ENCODE peak calls at places on chromosomes 7 and 10, in ten cellular contexts. One of them, this sample, is unnamed. For H3K4me1, the result is how much of the 10 kb centered on the place peaks cover.

GRCh38 chr7:154591544-154591943 is 411.4 kb downstream of the PAXIP1 start:
- DNase-seq in CD4-positive, CD25-positive, alpha-beta regulatory T cell: no peak
- DNase-seq in cardiac muscle cell: no peak
- DNase-seq in left lung: no peak
- DNase-seq in small intestine: no peak
- DNase-seq in psoas muscle: no peak
- DNase-seq in IMR-90: no peak
- DNase-seq in mammary epithelial cell: no peak
- DNase-seq in CD8-positive, alpha-beta memory T cell: no peak
- DNase-seq in fibroblast of lung: peak
- DNase-seq in this sample: no peak

GRCh38 chr10:13922591-13922990 is 335.8 kb downstream of the PRPF18 start:
- DNase-seq in CD4-positive, CD25-positive, alpha-beta regulatory T cell: no peak
- DNase-seq in cardiac muscle cell: no peak
- DNase-seq in left lung: no peak
- DNase-seq in small intestine: no peak
- DNase-seq in psoas muscle: no peak
- DNase-seq in IMR-90: peak
- DNase-seq in mammary epithelial cell: no peak
- DNase-seq in CD8-positive, alpha-beta memory T cell: no peak
- DNase-seq in fibroblast of lung: peak
- DNase-seq in this sample: no peak

GRCh38 chr10:127679642-127680255 is 57.2 kb upstream of the FOXI2 start:
- DNase-seq in CD4-positive, CD25-positive, alpha-beta regulatory T cell: no peak
- DNase-seq in cardiac muscle cell: no peak
- DNase-seq in left lung: no peak
- DNase-seq in small intestine: no peak
- DNase-seq in psoas muscle: no peak
- DNase-seq in IMR-90: no peak
- DNase-seq in mammary epithelial cell: no peak
- DNase-seq in CD8-positive, alpha-beta memory T cell: no peak
- DNase-seq in fibroblast of lung: no peak
- DNase-seq in this sample: no peak

GRCh38 chr10:124636271-124636993 is 107.7 kb downstream of the FAM53B start:
- DNase-seq in CD4-positive, CD25-positive, alpha-beta regulatory T cell: no peak
- DNase-seq in cardiac muscle cell: no peak
- DNase-seq in left lung: peak
- DNase-seq in small intestine: no peak
- DNase-seq in psoas muscle: no peak
- DNase-seq in IMR-90: no peak
- DNase-seq in mammary epithelial cell: no peak
- DNase-seq in CD8-positive, alpha-beta memory T cell: peak
- DNase-seq in fibroblast of lung: no peak
- DNase-seq in this sample: peak

GRCh38 chr7:155456772-155457543 is 971 bp upstream of the EN2 start:
- DNase-seq in CD4-positive, CD25-positive, alpha-beta regulatory T cell: no peak
- DNase-seq in cardiac muscle cell: peak
- DNase-seq in left lung: peak
- DNase-seq in small intestine: peak
- DNase-seq in psoas muscle: peak
- DNase-seq in IMR-90: peak
- DNase-seq in mammary epithelial cell: peak
- DNase-seq in CD8-positive, alpha-beta memory T cell: no peak
- DNase-seq in fibroblast of lung: peak
- DNase-seq in this sample: no peak

GRCh38 chr7:29443552-29443951 is 120.1 kb upstream of the PRR15 start:
- DNase-seq in CD4-positive, CD25-positive, alpha-beta regulatory T cell: no peak
- DNase-seq in cardiac muscle cell: no peak
- DNase-seq in left lung: no peak
- DNase-seq in small intestine: no peak
- DNase-seq in psoas muscle: no peak
- DNase-seq in IMR-90: no peak
- DNase-seq in mammary epithelial cell: peak
- DNase-seq in CD8-positive, alpha-beta memory T cell: no peak
- DNase-seq in fibroblast of lung: no peak
- DNase-seq in this sample: no peak

GRCh38 chr10:45000138-45000763 is 472 bp upstream of the ZNF22 start:
- DNase-seq in CD4-positive, CD25-positive, alpha-beta regulatory T cell: no peak
- DNase-seq in cardiac muscle cell: peak
- DNase-seq in left lung: no peak
- DNase-seq in small intestine: peak
- DNase-seq in psoas muscle: peak
- DNase-seq in IMR-90: peak
- DNase-seq in mammary epithelial cell: no peak
- DNase-seq in CD8-positive, alpha-beta memory T cell: peak
- DNase-seq in fibroblast of lung: peak
- DNase-seq in this sample: no peak

GRCh38 chr7:18356195-18356645 is 139.3 kb upstream of the HDAC9 start:
- DNase-seq in CD4-positive, CD25-positive, alpha-beta regulatory T cell: no peak
- DNase-seq in cardiac muscle cell: peak
- DNase-seq in left lung: no peak
- DNase-seq in small intestine: peak
- DNase-seq in psoas muscle: no peak
- DNase-seq in IMR-90: peak
- DNase-seq in mammary epithelial cell: peak
- DNase-seq in CD8-positive, alpha-beta memory T cell: peak
- DNase-seq in fibroblast of lung: peak
- DNase-seq in this sample: no peak

GRCh38 chr10:124180044-124180745 is 86.8 kb upstream of the CHST15 start:
- DNase-seq in CD4-positive, CD25-positive, alpha-beta regulatory T cell: no peak
- DNase-seq in cardiac muscle cell: no peak
- DNase-seq in left lung: no peak
- DNase-seq in small intestine: no peak
- DNase-seq in psoas muscle: no peak
- DNase-seq in IMR-90: no peak
- DNase-seq in mammary epithelial cell: no peak
- DNase-seq in CD8-positive, alpha-beta memory T cell: no peak
- DNase-seq in fibroblast of lung: no peak
- DNase-seq in this sample: no peak

GRCh38 chr7:55539380-55539779 is 32.9 kb downstream of the VOPP1 start:
- DNase-seq in CD4-positive, CD25-positive, alpha-beta regulatory T cell: no peak
- DNase-seq in cardiac muscle cell: no peak
- DNase-seq in left lung: no peak
- DNase-seq in small intestine: no peak
- DNase-seq in psoas muscle: no peak
- DNase-seq in IMR-90: peak
- DNase-seq in mammary epithelial cell: no peak
- DNase-seq in CD8-positive, alpha-beta memory T cell: no peak
- DNase-seq in fibroblast of lung: peak
- DNase-seq in this sample: no peak
- H3K4me3 ChIP-seq in CD4-positive, CD25-positive, alpha-beta regulatory T cell: no peak
- H3K4me3 ChIP-seq in cardiac muscle cell: no peak
- H3K4me3 ChIP-seq in left lung: no peak
- H3K4me3 ChIP-seq in small intestine: no peak
- H3K4me3 ChIP-seq in psoas muscle: no peak
- H3K4me3 ChIP-seq in IMR-90: no peak
- H3K4me3 ChIP-seq in mammary epithelial cell: no peak
- H3K4me3 ChIP-seq in CD8-positive, alpha-beta memory T cell: no peak
- H3K4me3 ChIP-seq in fibroblast of lung: no peak
- H3K4me3 ChIP-seq in this sample: no peak

GRCh38 chr7:116717137-116717536 is 45.1 kb downstream of the MET start:
- DNase-seq in CD4-positive, CD25-positive, alpha-beta regulatory T cell: no peak
- DNase-seq in cardiac muscle cell: no peak
- DNase-seq in left lung: no peak
- DNase-seq in small intestine: no peak
- DNase-seq in psoas muscle: no peak
- DNase-seq in IMR-90: no peak
- DNase-seq in mammary epithelial cell: no peak
- DNase-seq in CD8-positive, alpha-beta memory T cell: no peak
- DNase-seq in fibroblast of lung: no peak
- DNase-seq in this sample: no peak
- H3K27ac ChIP-seq in CD4-positive, CD25-positive, alpha-beta regulatory T cell: no peak
- H3K27ac ChIP-seq in cardiac muscle cell: no peak
- H3K27ac ChIP-seq in left lung: no peak
- H3K27ac ChIP-seq in small intestine: no peak
- H3K27ac ChIP-seq in psoas muscle: peak
- H3K27ac ChIP-seq in IMR-90: peak
- H3K27ac ChIP-seq in mammary epithelial cell: peak
- H3K27ac ChIP-seq in CD8-positive, alpha-beta memory T cell: no peak
- H3K27ac ChIP-seq in fibroblast of lung: peak
- H3K27ac ChIP-seq in this sample: no peak

DNA sequence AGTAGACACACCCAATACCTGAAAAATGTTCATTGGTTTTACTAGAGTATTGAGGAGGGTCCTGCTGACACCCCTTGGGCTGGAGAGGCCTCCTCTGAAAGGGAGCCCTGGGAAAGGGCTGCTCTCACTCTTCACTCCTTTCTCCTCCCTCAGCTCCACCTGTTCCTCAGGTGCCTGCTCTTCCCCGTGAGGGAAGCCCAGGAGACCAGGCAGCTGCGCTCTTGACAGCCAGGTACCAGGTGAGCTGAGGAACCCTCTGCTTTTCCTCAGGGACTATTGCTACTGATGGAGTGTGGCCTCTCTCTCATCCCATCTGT is 3.3 kb downstream of the ZNF655 start:
- DNase-seq in CD4-positive, CD25-positive, alpha-beta regulatory T cell: no peak
- DNase-seq in cardiac muscle cell: no peak
- DNase-seq in left lung: no peak
- DNase-seq in small intestine: no peak
- DNase-seq in psoas muscle: no peak
- DNase-seq in IMR-90: no peak
- DNase-seq in mammary epithelial cell: no peak
- DNase-seq in CD8-positive, alpha-beta memory T cell: no peak
- DNase-seq in fibroblast of lung: no peak
- DNase-seq in this sample: no peak
- H3K4me1 ChIP-seq in CD4-positive, CD25-positive, alpha-beta regulatory T cell: under half
- H3K4me1 ChIP-seq in cardiac muscle cell: under half
- H3K4me1 ChIP-seq in left lung: under half
- H3K4me1 ChIP-seq in small intestine: under half
- H3K4me1 ChIP-seq in psoas muscle: half or more
- H3K4me1 ChIP-seq in IMR-90: under half
- H3K4me1 ChIP-seq in mammary epithelial cell: under half
- H3K4me1 ChIP-seq in CD8-positive, alpha-beta memory T cell: under half
- H3K4me1 ChIP-seq in fibroblast of lung: under half
- H3K4me1 ChIP-seq in this sample: under half

GRCh38 chr10:4214912-4215311 is 429.9 kb upstream of the KLF6 start:
- DNase-seq in CD4-positive, CD25-positive, alpha-beta regulatory T cell: no peak
- DNase-seq in cardiac muscle cell: no peak
- DNase-seq in left lung: no peak
- DNase-seq in small intestine: no peak
- DNase-seq in psoas muscle: no peak
- DNase-seq in IMR-90: no peak
- DNase-seq in mammary epithelial cell: no peak
- DNase-seq in CD8-positive, alpha-beta memory T cell: no peak
- DNase-seq in fibroblast of lung: no peak
- DNase-seq in this sample: no peak
- H3K4me3 ChIP-seq in CD4-positive, CD25-positive, alpha-beta regulatory T cell: no peak
- H3K4me3 ChIP-seq in cardiac muscle cell: no peak
- H3K4me3 ChIP-seq in left lung: no peak
- H3K4me3 ChIP-seq in small intestine: no peak
- H3K4me3 ChIP-seq in psoas muscle: no peak
- H3K4me3 ChIP-seq in IMR-90: no peak
- H3K4me3 ChIP-seq in mammary epithelial cell: no peak
- H3K4me3 ChIP-seq in CD8-positive, alpha-beta memory T cell: no peak
- H3K4me3 ChIP-seq in fibroblast of lung: no peak
- H3K4me3 ChIP-seq in this sample: no peak

GRCh38 chr10:29646238-29646902 is 11.6 kb upstream of the SVIL start:
- DNase-seq in CD4-positive, CD25-positive, alpha-beta regulatory T cell: no peak
- DNase-seq in cardiac muscle cell: peak
- DNase-seq in left lung: no peak
- DNase-seq in small intestine: peak
- DNase-seq in psoas muscle: peak
- DNase-seq in IMR-90: peak
- DNase-seq in mammary epithelial cell: peak
- DNase-seq in CD8-positive, alpha-beta memory T cell: no peak
- DNase-seq in fibroblast of lung: peak
- DNase-seq in this sample: no peak
- H3K27ac ChIP-seq in CD4-positive, CD25-positive, alpha-beta regulatory T cell: no peak
- H3K27ac ChIP-seq in cardiac muscle cell: no peak
- H3K27ac ChIP-seq in left lung: peak
- H3K27ac ChIP-seq in small intestine: peak
- H3K27ac ChIP-seq in psoas muscle: peak
- H3K27ac ChIP-seq in IMR-90: no peak
- H3K27ac ChIP-seq in mammary epithelial cell: peak
- H3K27ac ChIP-seq in CD8-positive, alpha-beta memory T cell: no peak
- H3K27ac ChIP-seq in fibroblast of lung: peak
- H3K27ac ChIP-seq in this sample: no peak

GRCh38 chr10:29805134-29805691 is 170.4 kb upstream of the SVIL start:
- DNase-seq in CD4-positive, CD25-positive, alpha-beta regulatory T cell: no peak
- DNase-seq in cardiac muscle cell: no peak
- DNase-seq in left lung: no peak
- DNase-seq in small intestine: no peak
- DNase-seq in psoas muscle: peak
- DNase-seq in IMR-90: no peak
- DNase-seq in mammary epithelial cell: no peak
- DNase-seq in CD8-positive, alpha-beta memory T cell: no peak
- DNase-seq in fibroblast of lung: no peak
- DNase-seq in this sample: no peak
- H3K4me1 ChIP-seq in CD4-positive, CD25-positive, alpha-beta regulatory T cell: under half
- H3K4me1 ChIP-seq in cardiac muscle cell: under half
- H3K4me1 ChIP-seq in left lung: under half
- H3K4me1 ChIP-seq in small intestine: under half
- H3K4me1 ChIP-seq in psoas muscle: half or more
- H3K4me1 ChIP-seq in IMR-90: under half
- H3K4me1 ChIP-seq in mammary epithelial cell: half or more
- H3K4me1 ChIP-seq in CD8-positive, alpha-beta memory T cell: under half
- H3K4me1 ChIP-seq in fibroblast of lung: under half
- H3K4me1 ChIP-seq in this sample: under half

This sample was measured in naive thymus-derived CD4-positive, alpha-beta T cell.